ENCODE peak calls at places on chromosomes 3 and 15, in nine cellular contexts. N is upper lobe of right lung; A is nephron progenitor cell; P is OCI-LY7; C is cardiac muscle cell; Z is PC-9; T is mesothelial cell of epicardium; X is CD8-positive, alpha-beta T cell; F is psoas muscle. B is an unnamed sample.

GRCh38 chr3:118108769-118109168 is 925.9 kb downstream of the IGSF11 start:
- DNase-seq in X (no peak), N (no peak), F (no peak), T (no peak), C (no peak), P (no peak), Z (no peak), A (no peak), B (no peak)

GRCh38 chr3:38343797-38344594 is 2.6 kb upstream of the XYLB start:
- DNase-seq in N (no peak), F (no peak), T (no peak), X (no peak), P (no peak), Z (no peak), C (no peak), A (no peak), B (peak)

GRCh38 chr15:101675015-101675414 is 22.8 kb upstream of the TM2D3 start:
- DNase-seq in F (no peak), X (no peak), Z (no peak), N (no peak), C (no peak), A (no peak), T (no peak), P (no peak), B (peak)

GRCh38 chr3:174215426-174215825 is 643.7 kb upstream of the NAALADL2 start:
- DNase-seq in X (no peak), P (no peak), A (no peak), F (no peak), Z (no peak), N (no peak), T (no peak), C (no peak), B (no peak)

GRCh38 chr3:127149621-127150310 is 43.2 kb upstream of the PRR23E start:
- DNase-seq in Z (no peak), X (no peak), T (no peak), F (peak), N (no peak), A (no peak), P (no peak), C (no peak), B (no peak)

GRCh38 chr15:90694987-90695386 is 22.2 kb upstream of the BLM start:
- DNase-seq in N (no peak), A (no peak), Z (no peak), X (no peak), F (no peak), C (no peak), T (no peak), P (no peak), B (no peak)

GRCh38 chr3:46368569-46368968 is 2.2 kb upstream of the CCR5 start:
- DNase-seq in A (peak), Z (no peak), X (peak), N (peak), T (no peak), F (peak), C (peak), P (peak), B (peak)

GRCh38 chr3:49238274-49239127 is 38.5 kb downstream of the C3orf62 start:
- DNase-seq in N (no peak), X (no peak), C (peak), A (no peak), P (peak), T (no peak), F (no peak), Z (peak), B (peak)

GRCh38 chr3:158742861-158743260 is 10.6 kb upstream of the RARRES1 start:
- DNase-seq in Z (no peak), C (no peak), P (no peak), X (no peak), A (no peak), N (no peak), T (no peak), F (no peak), B (peak)

GRCh38 chr3:100682854-100683760 is 26.2 kb upstream of the TFG start:
- DNase-seq in A (no peak), C (no peak), X (no peak), Z (no peak), T (no peak), P (no peak), F (no peak), N (no peak), B (no peak)

GRCh38 chr3:139473155-139473771 is 3.1 kb downstream of the RBP2 start:
- DNase-seq in X (no peak), A (no peak), T (no peak), Z (peak), C (no peak), N (no peak), P (no peak), F (no peak), B (no peak)

GRCh38 chr3:105513886-105514285 is 147.2 kb downstream of the ALCAM start:
- DNase-seq in N (no peak), T (no peak), Z (no peak), F (no peak), P (no peak), X (no peak), C (no peak), A (no peak), B (no peak)

GRCh38 chr15:97745481-97746071 is 214.9 kb upstream of the ARRDC4 start:
- DNase-seq in A (peak), X (peak), P (peak), T (no peak), Z (peak), F (no peak), C (peak), N (no peak), B (peak)

GRCh38 chr15:46442196-46442595 is 807.4 kb downstream of the SQOR start:
- DNase-seq in A (peak), T (no peak), F (no peak), P (no peak), N (no peak), C (peak), X (no peak), Z (no peak), B (no peak)

GRCh38 chr3:42036483-42036823 is 54.7 kb upstream of the TRAK1 start:
- DNase-seq in T (no peak), Z (no peak), P (no peak), C (peak), X (no peak), F (no peak), A (no peak), N (no peak), B (peak)

GRCh38 chr3:138186803-138187295 is 252 bp upstream of the ARMC8 start:
- DNase-seq in T (peak), P (peak), N (peak), Z (peak), A (peak), X (peak), C (peak), F (peak), B (peak)

DNA sequence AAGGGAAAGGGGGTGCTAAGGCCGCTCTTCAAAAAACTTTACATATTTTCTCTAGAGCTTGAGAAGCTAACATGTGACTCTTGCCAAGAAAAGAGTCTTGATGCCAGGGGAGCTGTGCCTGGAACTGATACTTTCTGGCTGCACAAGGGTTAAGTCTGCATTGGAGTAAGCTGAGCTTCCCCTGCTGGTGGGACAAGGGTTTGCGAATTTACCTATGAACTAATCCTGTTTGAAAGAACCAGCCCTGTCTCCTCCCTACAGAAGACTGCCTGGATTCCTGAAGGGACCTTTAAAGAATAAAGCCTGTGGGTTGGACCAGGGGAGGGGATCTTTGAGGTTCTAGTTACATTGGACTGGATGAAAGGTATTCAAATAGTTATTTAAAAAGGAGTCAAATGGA is 58.3 kb upstream of the EPHA3 start:
- DNase-seq in T (no peak), P (peak), C (peak), F (no peak), A (peak), X (no peak), N (no peak), Z (no peak), B (peak)
- TF ChIP-seq CTCF in T (no peak), P (peak), C (peak), F (no peak), A (peak), X (no peak), N (no peak), Z (no peak), B (peak)

DNA sequence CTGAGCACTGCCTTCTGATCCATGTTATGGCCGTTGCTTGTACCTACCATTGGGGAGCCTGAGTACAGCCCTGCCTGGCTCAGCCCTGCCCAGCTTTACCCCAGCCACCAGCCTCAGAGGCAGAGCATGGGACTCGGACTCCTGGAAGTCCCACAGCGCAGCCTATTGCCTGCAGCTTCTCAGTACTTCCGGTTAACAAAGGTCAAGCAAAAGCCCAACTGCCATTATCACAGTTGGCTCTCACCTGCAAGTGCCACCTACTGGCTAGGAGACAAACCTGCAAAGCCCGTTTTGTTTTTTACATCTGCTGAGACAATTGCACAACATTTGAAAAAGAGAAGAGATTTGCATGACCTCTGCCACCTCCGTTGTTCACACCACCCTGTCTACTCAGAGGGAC is 1081.7 kb downstream of the NAALADL2 start:
- DNase-seq in N (no peak), P (peak), X (no peak), Z (peak), T (no peak), A (no peak), C (no peak), F (no peak), B (no peak)
- TF ChIP-seq CTCF in N (no peak), P (no peak), X (no peak), Z (no peak), T (no peak), A (no peak), C (no peak), F (no peak), B (peak)

DNA sequence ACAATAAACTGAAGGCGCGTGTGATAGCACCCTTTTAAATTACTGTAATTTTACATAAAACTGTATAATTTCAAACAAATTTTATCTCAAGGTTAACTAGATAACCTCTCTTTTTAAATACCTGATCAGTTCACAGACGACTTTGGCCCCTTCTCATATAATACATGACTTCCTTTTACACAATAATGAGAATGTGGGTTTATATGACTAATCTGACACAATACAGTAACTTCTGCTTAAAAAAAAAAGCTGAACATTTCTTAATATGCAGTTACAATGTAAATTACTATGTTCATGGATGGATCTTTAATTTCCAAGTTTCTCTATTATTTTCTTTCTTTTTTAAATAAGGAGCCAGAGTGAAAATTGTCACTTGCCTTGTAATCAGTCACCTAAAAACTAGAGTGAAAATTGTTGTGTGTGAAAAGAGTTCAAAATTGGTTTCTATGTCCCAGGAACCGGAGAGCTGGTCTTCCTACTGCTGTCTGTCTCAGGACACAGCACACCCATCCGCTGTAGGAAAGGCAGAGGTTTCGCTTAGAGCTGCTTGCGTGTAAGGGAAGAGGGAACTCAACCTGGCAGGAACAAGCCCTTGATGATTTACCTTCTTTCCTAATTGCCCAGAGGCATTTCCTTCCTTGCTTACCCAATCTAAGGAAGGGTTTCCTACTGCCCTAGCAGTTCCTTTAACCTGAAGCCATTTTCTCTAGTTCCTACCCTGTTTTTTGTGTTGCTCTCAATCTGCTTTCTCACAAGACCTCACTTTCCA is 33.3 kb downstream of the PLD1 start:
- DNase-seq in F (no peak), P (no peak), N (no peak), Z (no peak), A (no peak), X (no peak), T (no peak), C (no peak), B (no peak)
- TF ChIP-seq CTCF in F (no peak), P (no peak), N (no peak), Z (no peak), A (no peak), X (no peak), T (no peak), C (no peak), B (no peak)

DNA sequence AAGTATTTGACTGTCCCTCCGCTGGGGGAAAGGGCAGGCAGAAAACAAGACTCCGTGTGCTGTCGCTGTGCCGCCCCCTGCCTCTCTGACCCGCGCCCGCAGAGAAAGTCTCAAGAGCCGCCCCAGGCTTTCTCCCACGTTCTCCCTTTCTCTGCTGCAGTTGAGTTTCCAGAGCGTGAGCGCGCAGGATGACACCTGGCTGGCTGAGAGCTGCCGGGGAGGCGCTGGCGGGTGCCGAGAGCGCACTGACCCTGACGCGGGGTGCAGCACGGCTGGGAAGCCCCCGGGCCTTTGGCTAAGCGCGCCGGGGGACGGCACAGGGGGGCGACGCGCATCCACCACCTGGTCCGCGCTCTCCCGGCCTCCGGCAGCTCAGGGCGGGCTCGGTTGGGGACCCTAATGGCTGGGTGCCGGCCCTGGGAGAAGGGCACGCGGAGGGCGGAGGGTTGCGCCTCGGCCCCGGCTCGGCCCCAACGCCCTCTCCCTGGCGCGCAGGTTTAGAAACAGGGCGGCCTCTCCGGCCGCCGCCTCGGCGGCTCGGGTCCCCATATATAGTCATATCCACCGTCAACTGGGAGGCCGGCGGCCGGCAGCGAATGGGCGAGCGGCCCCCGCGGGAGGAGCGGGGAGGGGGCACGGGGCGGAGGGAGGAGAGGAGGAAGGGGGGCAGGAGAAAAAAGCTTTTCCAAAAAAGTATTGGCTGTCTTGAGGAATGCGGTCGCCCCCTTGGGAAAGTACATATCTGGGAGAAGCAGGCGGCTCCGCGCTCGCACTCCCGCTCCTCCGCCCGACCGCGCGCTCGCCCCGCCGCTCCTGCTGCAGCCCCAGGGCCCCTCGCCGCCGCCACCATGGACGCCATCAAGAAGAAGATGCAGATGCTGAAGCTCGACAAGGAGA is at the start of gene TPM1:
- DNase-seq in A (peak), X (no peak), P (no peak), T (peak), F (peak), N (peak), Z (peak), C (peak), B (peak)
- TF ChIP-seq CTCF in A (no peak), X (no peak), P (no peak), T (no peak), F (no peak), N (no peak), Z (no peak), C (no peak), B (peak)

GRCh38 chr3:125058959-125059358 is 3.2 kb upstream of the HEG1 start:
- DNase-seq in P (no peak), F (no peak), A (no peak), N (no peak), T (no peak), C (no peak), Z (no peak), X (no peak), B (no peak)

GRCh38 chr3:125058529-125058928 is 2.7 kb upstream of the HEG1 start:
- DNase-seq in Z (no peak), T (no peak), A (no peak), X (no peak), N (no peak), P (no peak), F (no peak), C (no peak), B (no peak)

GRCh38 chr3:125061170-125061569 is 5.4 kb upstream of the HEG1 start:
- DNase-seq in C (peak), Z (no peak), X (no peak), N (no peak), A (no peak), T (no peak), F (peak), P (no peak), B (peak)

GRCh38 chr3:125061646-125062045 is 5.8 kb upstream of the HEG1 start:
- DNase-seq in N (no peak), P (no peak), C (no peak), X (no peak), A (no peak), F (no peak), T (no peak), Z (no peak), B (no peak)

DNA sequence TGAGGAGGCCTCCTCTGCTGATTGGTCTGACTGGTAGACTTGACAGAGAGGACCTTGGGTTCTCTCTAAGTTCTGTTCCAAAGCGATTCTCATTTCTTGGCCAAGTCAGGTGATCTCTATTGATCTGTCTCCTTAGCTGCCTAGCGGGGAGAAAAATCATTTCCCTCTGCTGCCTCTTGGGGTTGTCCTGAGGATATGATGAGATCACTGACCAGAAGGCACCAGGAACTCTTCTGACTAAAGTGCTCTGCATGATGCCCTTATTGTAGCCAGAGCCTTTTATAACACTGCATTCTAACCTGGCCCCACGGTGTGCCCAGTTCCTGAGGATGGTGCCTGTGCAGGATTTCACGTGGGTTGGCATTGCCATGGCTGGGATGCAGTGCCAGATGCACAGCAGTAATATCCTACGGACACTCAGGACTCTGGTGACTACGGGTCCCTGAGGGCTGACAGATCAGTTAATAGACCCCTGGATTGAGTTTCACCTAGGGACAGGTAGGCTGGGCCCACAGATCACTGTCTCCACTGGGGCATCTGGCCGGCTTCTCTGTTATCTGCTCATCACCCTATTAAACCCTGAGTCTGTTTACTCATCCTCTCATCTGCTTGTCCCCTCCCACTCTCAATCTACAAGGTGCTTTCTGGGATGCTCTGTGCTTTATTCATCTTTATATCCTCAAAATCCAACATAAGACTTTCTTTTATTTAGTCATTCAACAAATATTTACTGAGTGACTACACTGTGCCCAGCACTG is 3.9 kb upstream of the HEG1 start:
- DNase-seq in N (no peak), C (no peak), T (no peak), F (no peak), A (no peak), X (no peak), Z (no peak), P (no peak), B (peak)
- TF ChIP-seq CTCF in N (no peak), C (peak), T (no peak), F (no peak), A (no peak), X (no peak), Z (no peak), P (no peak), B (peak)

GRCh38 chr3:54916722-54917121 is 11.1 kb downstream of the LRTM1 start:
- DNase-seq in P (no peak), N (no peak), X (no peak), A (no peak), T (no peak), Z (no peak), F (no peak), C (no peak), B (peak)
- TF ChIP-seq CTCF in P (no peak), N (no peak), X (no peak), A (no peak), T (no peak), Z (no peak), F (no peak), C (no peak), B (no peak)

DNA sequence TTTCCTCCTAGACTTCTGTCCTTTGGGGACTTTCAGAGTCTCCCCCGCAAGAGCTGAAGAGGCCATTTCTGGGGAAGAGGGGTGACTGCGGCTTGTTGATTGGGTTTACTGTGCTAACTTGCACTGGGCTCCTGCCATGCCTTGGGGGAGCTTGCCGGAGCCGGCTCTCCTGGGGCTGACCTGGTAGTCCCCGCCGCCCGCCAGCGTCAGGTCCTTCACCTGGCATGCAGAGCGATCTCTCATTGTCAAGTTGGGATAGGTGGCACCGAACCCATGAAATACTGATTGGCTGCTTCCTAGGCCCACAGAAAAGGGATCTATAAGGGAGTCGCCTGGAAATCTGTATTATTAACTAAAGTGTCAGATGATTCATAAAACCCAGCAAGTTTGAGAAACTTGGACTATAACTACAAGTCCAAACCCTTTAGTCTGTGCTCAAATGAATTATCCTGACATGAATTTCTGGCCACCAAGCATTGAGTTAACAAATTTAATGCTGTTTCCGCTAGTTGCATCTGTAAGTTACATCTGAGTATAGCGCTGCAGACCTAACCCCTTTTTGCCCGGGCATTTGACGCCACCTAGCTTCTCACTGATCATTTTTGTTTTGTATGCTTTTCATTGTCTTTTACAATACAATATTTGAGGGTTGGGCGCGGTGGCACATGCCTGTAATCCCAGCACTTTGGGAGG is 605 bp upstream of the IMP3 start:
- DNase-seq in X (peak), A (no peak), T (no peak), N (peak), C (peak), P (peak), F (no peak), Z (peak), B (peak)
- TF ChIP-seq CTCF in X (peak), A (no peak), T (no peak), N (no peak), C (peak), P (peak), F (no peak), Z (peak), B (peak)